ENCODE peak calls at places on chromosomes 5 and 9, in eight cellular contexts. One of them, this sample, is unnamed.

GRCh38 chr9:80204054-80204453 is 632.3 kb downstream of the TLE4 start:
- DNase-seq in LHCN-M2: no peak
- DNase-seq in stimulated activated CD4-positive, alpha-beta T cell treated with anti-CD3 and anti-CD28 coated beads, Interleukin-1b, Interleukin-23, amount 100 ng/mL, for 4 hours: no peak
- DNase-seq in NCI-H774: no peak
- DNase-seq in IMR-90: peak; percentile 69
- DNase-seq in activated CD8-positive, alpha-beta memory T cell treated with anti-CD3 and anti-CD28 coated beads for 48 hours: no peak
- DNase-seq in HT-29: no peak
- DNase-seq in smooth muscle cell of the brain vasculature: no peak
- DNase-seq in this sample: no peak

GRCh38 chr5:157535042-157535865 is 40.3 kb downstream of the ADAM19 start:
- DNase-seq in IMR-90: peak; percentile 56
- DNase-seq in NCI-H774: no peak
- DNase-seq in HT-29: no peak
- DNase-seq in smooth muscle cell of the brain vasculature: no peak
- DNase-seq in stimulated activated CD4-positive, alpha-beta T cell treated with anti-CD3 and anti-CD28 coated beads, Interleukin-1b, Interleukin-23, amount 100 ng/mL, for 4 hours: no peak
- DNase-seq in activated CD8-positive, alpha-beta memory T cell treated with anti-CD3 and anti-CD28 coated beads for 48 hours: no peak
- DNase-seq in LHCN-M2: peak; percentile 58
- DNase-seq in this sample: no peak

GRCh38 chr5:154758977-154759376 is 3.8 kb downstream of the LARP1 start:
- DNase-seq in NCI-H774: no peak
- DNase-seq in HT-29: no peak
- DNase-seq in activated CD8-positive, alpha-beta memory T cell treated with anti-CD3 and anti-CD28 coated beads for 48 hours: no peak
- DNase-seq in IMR-90: no peak
- DNase-seq in stimulated activated CD4-positive, alpha-beta T cell treated with anti-CD3 and anti-CD28 coated beads, Interleukin-1b, Interleukin-23, amount 100 ng/mL, for 4 hours: no peak
- DNase-seq in LHCN-M2: no peak
- DNase-seq in smooth muscle cell of the brain vasculature: no peak
- DNase-seq in this sample: no peak

GRCh38 chr5:6755941-6756340 is 42.7 kb downstream of the TENT4A start:
- DNase-seq in activated CD8-positive, alpha-beta memory T cell treated with anti-CD3 and anti-CD28 coated beads for 48 hours: no peak
- DNase-seq in LHCN-M2: no peak
- DNase-seq in IMR-90: no peak
- DNase-seq in NCI-H774: no peak
- DNase-seq in smooth muscle cell of the brain vasculature: no peak
- DNase-seq in HT-29: no peak
- DNase-seq in stimulated activated CD4-positive, alpha-beta T cell treated with anti-CD3 and anti-CD28 coated beads, Interleukin-1b, Interleukin-23, amount 100 ng/mL, for 4 hours: no peak
- DNase-seq in this sample: no peak

GRCh38 chr5:108381034-108381954 is 604 bp downstream of the FBXL17 start:
- DNase-seq in NCI-H774: peak; percentile 35
- DNase-seq in smooth muscle cell of the brain vasculature: peak; percentile 26
- DNase-seq in stimulated activated CD4-positive, alpha-beta T cell treated with anti-CD3 and anti-CD28 coated beads, Interleukin-1b, Interleukin-23, amount 100 ng/mL, for 4 hours: peak; percentile 75
- DNase-seq in IMR-90: peak; percentile 63
- DNase-seq in LHCN-M2: peak; percentile 73
- DNase-seq in activated CD8-positive, alpha-beta memory T cell treated with anti-CD3 and anti-CD28 coated beads for 48 hours: peak; percentile 42
- DNase-seq in HT-29: peak; percentile 62
- DNase-seq in this sample: peak; percentile 14

GRCh38 chr9:127833555-127833954 is 20.9 kb downstream of the ENG start:
- DNase-seq in LHCN-M2: no peak
- DNase-seq in smooth muscle cell of the brain vasculature: no peak
- DNase-seq in IMR-90: peak; percentile 55
- DNase-seq in HT-29: no peak
- DNase-seq in stimulated activated CD4-positive, alpha-beta T cell treated with anti-CD3 and anti-CD28 coated beads, Interleukin-1b, Interleukin-23, amount 100 ng/mL, for 4 hours: no peak
- DNase-seq in activated CD8-positive, alpha-beta memory T cell treated with anti-CD3 and anti-CD28 coated beads for 48 hours: no peak
- DNase-seq in NCI-H774: no peak
- DNase-seq in this sample: no peak

GRCh38 chr5:138438724-138439536 is at the start of gene REEP2:
- DNase-seq in IMR-90: peak; percentile 47
- DNase-seq in LHCN-M2: peak; percentile 53
- DNase-seq in stimulated activated CD4-positive, alpha-beta T cell treated with anti-CD3 and anti-CD28 coated beads, Interleukin-1b, Interleukin-23, amount 100 ng/mL, for 4 hours: peak; percentile 50
- DNase-seq in smooth muscle cell of the brain vasculature: no peak
- DNase-seq in activated CD8-positive, alpha-beta memory T cell treated with anti-CD3 and anti-CD28 coated beads for 48 hours: peak; percentile 36
- DNase-seq in HT-29: peak; percentile 26
- DNase-seq in NCI-H774: peak; percentile 61
- DNase-seq in this sample: peak; percentile 48

GRCh38 chr5:117463836-117464235 is 889.2 kb upstream of the SEMA6A start:
- DNase-seq in IMR-90: no peak
- DNase-seq in activated CD8-positive, alpha-beta memory T cell treated with anti-CD3 and anti-CD28 coated beads for 48 hours: no peak
- DNase-seq in LHCN-M2: peak; percentile 83
- DNase-seq in smooth muscle cell of the brain vasculature: no peak
- DNase-seq in stimulated activated CD4-positive, alpha-beta T cell treated with anti-CD3 and anti-CD28 coated beads, Interleukin-1b, Interleukin-23, amount 100 ng/mL, for 4 hours: no peak
- DNase-seq in HT-29: no peak
- DNase-seq in NCI-H774: no peak
- DNase-seq in this sample: no peak

GRCh38 chr5:19352120-19352519 is 635.9 kb downstream of the CDH18 start:
- DNase-seq in NCI-H774: no peak
- DNase-seq in IMR-90: no peak
- DNase-seq in HT-29: no peak
- DNase-seq in activated CD8-positive, alpha-beta memory T cell treated with anti-CD3 and anti-CD28 coated beads for 48 hours: no peak
- DNase-seq in LHCN-M2: no peak
- DNase-seq in smooth muscle cell of the brain vasculature: no peak
- DNase-seq in stimulated activated CD4-positive, alpha-beta T cell treated with anti-CD3 and anti-CD28 coated beads, Interleukin-1b, Interleukin-23, amount 100 ng/mL, for 4 hours: no peak
- DNase-seq in this sample: no peak

GRCh38 chr9:123550012-123550411 is 194.0 kb downstream of the CRB2 start:
- DNase-seq in HT-29: no peak
- DNase-seq in stimulated activated CD4-positive, alpha-beta T cell treated with anti-CD3 and anti-CD28 coated beads, Interleukin-1b, Interleukin-23, amount 100 ng/mL, for 4 hours: no peak
- DNase-seq in NCI-H774: no peak
- DNase-seq in activated CD8-positive, alpha-beta memory T cell treated with anti-CD3 and anti-CD28 coated beads for 48 hours: no peak
- DNase-seq in smooth muscle cell of the brain vasculature: no peak
- DNase-seq in IMR-90: no peak
- DNase-seq in LHCN-M2: no peak
- DNase-seq in this sample: no peak